ENCODE peak calls at places on chromosomes 3 and 15, in eight cellular contexts. C is cardiac muscle cell; P is psoas muscle; H is PC-9; T is hepatocyte; Q is testis; E is CD8-positive, alpha-beta T cell; N is naive thymus-derived CD4-positive, alpha-beta T cell. W is an unnamed sample. For H3K4me1, the result is how much of the 10 kb centered on the place peaks cover.

GRCh38 chr3:140603766-140604165 is 74.1 kb upstream of the TRIM42 start:
- DNase-seq in C (no peak), P (no peak), H (no peak), T (no peak), Q (no peak), E (no peak), N (no peak), W (no peak)

GRCh38 chr15:101140697-101141065 is 111.2 kb downstream of the CHSY1 start:
- DNase-seq in C (no peak), P (no peak), H (no peak), T (no peak), Q (no peak), E (no peak), N (no peak), W (no peak)

GRCh38 chr3:69948246-69948862 is 51.2 kb upstream of the SAMMSON start:
- DNase-seq in C (peak), P (no peak), H (peak), T (peak), Q (no peak), E (no peak), N (no peak), W (peak)

GRCh38 chr15:39661776-39662175 is 80.9 kb downstream of the THBS1 start:
- DNase-seq in C (no peak), P (no peak), H (peak), T (no peak), Q (no peak), E (no peak), N (no peak), W (no peak)

GRCh38 chr3:157354722-157355121 is 81.9 kb upstream of the PTX3 start:
- DNase-seq in C (peak), P (no peak), H (no peak), T (peak), Q (peak), E (no peak), N (no peak), W (no peak)

GRCh38 chr3:143847787-143848631 is at the start of gene SLC9A9:
- DNase-seq in C (peak), P (peak), H (no peak), T (peak), Q (peak), E (peak), N (peak), W (peak)

GRCh38 chr3:11755276-11755675 is 91.4 kb downstream of the TAMM41 start:
- DNase-seq in C (peak), P (no peak), H (no peak), T (no peak), Q (peak), E (no peak), N (no peak), W (no peak)

GRCh38 chr15:64349375-64349774 is 6.6 kb downstream of the CSNK1G1 start:
- DNase-seq in C (no peak), P (no peak), H (no peak), T (no peak), Q (no peak), E (no peak), N (no peak), W (no peak)

GRCh38 chr3:46078712-46079400 is 51.6 kb upstream of the XCR1 start:
- DNase-seq in C (peak), P (peak), H (peak), T (peak), Q (peak), E (peak), N (peak), W (peak)

GRCh38 chr15:77630956-77631789 is 1.5 kb downstream of the LINGO1 start:
- DNase-seq in C (no peak), P (no peak), H (no peak), T (no peak), Q (peak), E (no peak), N (no peak), W (no peak)

GRCh38 chr3:183427206-183428139 is 946 bp downstream of the MCF2L2 start:
- DNase-seq in C (no peak), P (no peak), H (no peak), T (no peak), Q (no peak), E (no peak), N (peak), W (no peak)

GRCh38 chr15:73265536-73266153 is 103.1 kb downstream of the HCN4 start:
- DNase-seq in C (peak), P (peak), H (no peak), T (peak), Q (peak), E (peak), N (peak), W (peak)

GRCh38 chr15:98673133-98673532 is 24.8 kb downstream of the IGF1R start:
- DNase-seq in C (no peak), P (no peak), H (no peak), T (no peak), Q (no peak), E (no peak), N (no peak), W (no peak)

GRCh38 chr15:45126535-45127158 is 3.0 kb downstream of the DUOXA1 start:
- DNase-seq in C (peak), P (no peak), H (no peak), T (no peak), Q (no peak), E (no peak), N (peak), W (peak)

DNA sequence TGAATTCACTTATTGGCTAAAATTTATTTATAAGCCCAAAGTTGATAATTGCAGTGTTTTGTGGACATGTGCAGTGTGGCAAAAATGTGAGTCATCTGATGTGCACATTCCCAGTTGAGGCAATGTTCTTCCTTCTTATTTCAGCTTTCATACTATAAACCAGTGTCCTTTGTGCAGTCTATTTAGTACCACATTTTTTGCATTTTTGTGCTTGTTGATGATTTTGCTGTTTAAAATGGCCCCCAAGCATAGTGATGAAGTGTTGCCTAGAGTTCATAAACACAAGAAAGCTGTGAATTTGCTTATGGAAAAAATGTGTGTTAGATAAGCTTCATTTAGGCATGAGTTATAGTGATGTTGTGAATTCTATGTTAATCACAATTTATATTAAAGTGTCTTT is 19.4 kb upstream of the IL20RB start:
- DNase-seq in C (peak), P (no peak), H (no peak), T (no peak), Q (no peak), E (no peak), N (no peak), W (no peak)
- H3K27ac ChIP-seq in C (no peak), P (no peak), H (no peak), T (no peak), Q (no peak), E (no peak), N (no peak), W (no peak)

GRCh38 chr3:40477671-40478070 is 749 bp downstream of the ZNF619 start:
- DNase-seq in C (no peak), P (no peak), H (no peak), T (no peak), Q (no peak), E (no peak), N (no peak), W (no peak)

DNA sequence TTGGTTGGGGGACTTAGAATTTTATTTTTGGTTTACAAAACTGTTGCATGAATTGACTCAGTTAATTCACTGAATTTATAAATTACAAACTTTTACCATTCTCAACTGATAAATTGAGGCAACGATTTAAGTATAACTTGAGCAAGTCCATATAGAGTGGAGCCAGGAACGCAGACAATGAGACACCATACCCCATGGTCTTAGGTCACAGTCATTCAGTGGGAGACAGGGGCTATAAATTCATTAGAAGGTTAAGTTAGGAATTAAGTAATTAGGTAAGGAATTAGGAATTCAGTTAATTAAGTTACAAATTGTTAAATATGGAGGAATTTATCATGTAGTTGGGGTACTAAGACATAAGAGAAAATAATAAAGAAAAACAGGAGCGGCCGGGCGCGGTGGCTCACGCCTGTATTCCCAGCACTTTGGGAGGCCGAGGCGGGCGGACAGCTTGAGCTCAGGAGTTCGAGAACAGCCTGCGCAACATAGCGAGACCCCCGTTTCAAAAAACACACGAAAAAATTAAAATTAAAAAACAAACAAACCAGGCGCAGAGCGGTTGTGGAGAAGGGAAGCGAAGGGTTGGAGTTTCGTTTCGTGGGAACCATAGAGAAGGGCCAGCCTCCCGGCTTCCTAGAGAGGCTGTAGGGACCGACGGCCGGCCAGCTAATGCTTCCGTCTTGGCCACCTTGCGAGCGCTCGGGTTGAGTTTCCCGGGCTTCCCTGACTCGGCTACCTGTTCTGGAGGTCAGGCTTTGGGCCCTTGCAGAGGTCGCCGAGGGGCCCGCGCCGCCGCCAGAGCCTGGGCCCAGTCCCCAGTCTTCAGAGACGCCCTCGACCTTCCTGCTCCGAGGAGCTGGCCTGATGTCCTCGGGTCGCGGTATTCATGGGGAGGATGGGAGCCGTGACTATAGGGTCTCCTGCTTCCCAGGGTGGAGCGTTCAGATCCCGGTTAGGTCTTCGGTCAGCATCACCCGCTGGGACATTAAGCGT is at the start of gene ZNF619:
- DNase-seq in C (peak), P (peak), H (peak), T (peak), Q (peak), E (peak), N (peak), W (peak)
- H3K4me1 ChIP-seq in C (under half), P (under half), H (under half), T (under half), Q (under half), E (under half), N (under half), W (under half)

DNA sequence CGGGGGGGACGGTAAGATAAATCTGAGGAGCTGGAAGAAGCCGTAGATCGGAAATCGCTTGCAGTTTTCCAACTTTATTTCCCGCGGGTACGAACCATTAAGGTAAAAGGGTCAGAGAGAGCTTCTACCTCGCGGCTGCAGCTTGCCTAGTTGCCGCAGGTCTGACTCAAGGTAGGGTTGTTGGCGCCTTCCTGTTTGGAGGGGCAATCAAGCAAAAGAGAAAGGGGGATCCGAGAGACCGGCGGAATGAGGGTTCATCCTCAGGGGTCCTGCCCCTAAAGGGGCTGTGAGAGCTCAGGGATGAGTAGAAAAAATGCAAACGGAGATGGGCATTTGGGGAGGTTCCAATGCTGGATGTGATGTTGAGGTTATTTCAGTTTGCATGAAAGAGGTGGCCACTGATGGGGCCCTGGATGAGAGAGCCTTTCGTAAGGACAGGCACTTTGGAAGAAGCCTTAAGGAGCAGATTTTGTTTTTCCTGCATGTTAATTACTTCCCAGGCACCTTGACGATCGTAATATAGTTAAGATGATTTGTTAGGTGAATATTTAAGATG is 265.4 kb downstream of the CGGBP1 start:
- DNase-seq in C (no peak), P (no peak), H (no peak), T (no peak), Q (no peak), E (no peak), N (no peak), W (no peak)
- H3K4me3 ChIP-seq in C (peak), P (peak), H (no peak), T (no peak), Q (peak), E (peak), N (no peak), W (no peak)

GRCh38 chr15:68279779-68280745 is 2.5 kb downstream of the FEM1B start:
- DNase-seq in C (no peak), P (no peak), H (no peak), T (no peak), Q (no peak), E (no peak), N (no peak), W (no peak)
- H3K27ac ChIP-seq in C (peak), P (peak), H (no peak), T (peak), Q (peak), E (no peak), N (peak), W (no peak)

GRCh38 chr3:129500334-129500658 is 28.1 kb upstream of the RHO start:
- DNase-seq in C (no peak), P (no peak), H (no peak), T (no peak), Q (no peak), E (no peak), N (no peak), W (no peak)
- H3K4me1 ChIP-seq in C (half or more), P (under half), H (under half), T (under half), Q (under half), E (under half), N (under half), W (under half)

DNA sequence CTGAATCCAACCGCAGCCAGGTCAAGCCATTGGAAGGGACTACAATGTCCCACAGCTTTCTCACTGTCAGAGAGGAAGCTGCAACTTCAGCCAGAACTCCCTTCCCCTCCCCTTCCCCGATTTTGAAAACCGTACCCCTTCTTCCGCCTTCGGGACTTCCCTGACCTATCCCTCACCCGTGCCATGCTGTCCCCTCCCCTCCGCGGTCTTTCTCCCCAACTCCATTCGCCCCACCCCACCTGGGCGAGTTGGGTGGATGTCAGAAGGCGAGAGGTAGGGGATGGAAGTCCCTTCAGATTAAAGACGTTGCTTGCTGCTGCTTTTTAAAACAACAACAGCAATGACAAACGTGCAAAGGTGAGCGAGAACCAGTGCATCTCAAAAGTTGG is 723 bp downstream of the CPNE4 start:
- DNase-seq in C (no peak), P (no peak), H (no peak), T (no peak), Q (no peak), E (no peak), N (no peak), W (no peak)
- H3K4me3 ChIP-seq in C (peak), P (no peak), H (peak), T (no peak), Q (peak), E (no peak), N (no peak), W (no peak)

GRCh38 chr3:58635371-58636285 is 30.9 kb downstream of the FAM3D start:
- DNase-seq in C (no peak), P (no peak), H (no peak), T (no peak), Q (no peak), E (no peak), N (no peak), W (no peak)

GRCh38 chr3:58630081-58630709 is 36.4 kb downstream of the FAM3D start:
- DNase-seq in C (peak), P (no peak), H (peak), T (peak), Q (peak), E (peak), N (peak), W (peak)

GRCh38 chr3:58631742-58632141 is 34.8 kb downstream of the FAM3D start:
- DNase-seq in C (no peak), P (no peak), H (no peak), T (no peak), Q (no peak), E (no peak), N (no peak), W (no peak)

GRCh38 chr3:58630710-58631092 is 35.9 kb downstream of the FAM3D start:
- DNase-seq in C (no peak), P (no peak), H (no peak), T (no peak), Q (no peak), E (no peak), N (no peak), W (no peak)

GRCh38 chr3:58633157-58633865 is 33.3 kb downstream of the FAM3D start:
- DNase-seq in C (no peak), P (no peak), H (no peak), T (peak), Q (no peak), E (no peak), N (no peak), W (peak)
- H3K27ac ChIP-seq in C (no peak), P (no peak), H (no peak), T (no peak), Q (no peak), E (no peak), N (no peak), W (peak)

W was measured in SJCRH30.